ENCODE peak calls at places on chromosomes 11 and 22, in eight cellular contexts. G is glutamatergic neuron; I is colonic mucosa; V is epithelial cell of esophagus; A is CD4-positive, alpha-beta T cell; W is SK-N-SH; U is choroid plexus epithelial cell; C is heart left ventricle. H is an unnamed sample.

GRCh38 chr11:67577951-67578350 is 5.7 kb upstream of the GSTP1 start:
- DNase-seq in C (no peak), U (no peak), W (no peak), G (no peak), A (no peak), V (no peak), I (no peak), H (no peak)

GRCh38 chr11:121564948-121565684 is 112.3 kb upstream of the SORL1-AS1 start:
- DNase-seq in U (no peak), A (no peak), G (no peak), I (no peak), C (no peak), W (no peak), V (no peak), H (no peak)

GRCh38 chr11:16603890-16604783 is 134.3 kb upstream of the C11orf58 start:
- DNase-seq in W (peak; percentile 65), C (peak; percentile 74), U (no peak), A (no peak), V (peak; percentile 33), G (peak; percentile 37), I (peak; percentile 27), H (peak; percentile 30)

GRCh38 chr11:64745219-64745522 is 1.2 kb upstream of the RASGRP2 start:
- DNase-seq in V (no peak), W (peak; percentile 81), A (peak; percentile 93), U (no peak), I (peak; percentile 59), G (no peak), C (peak; percentile 90), H (no peak)

GRCh38 chr11:74019860-74020259 is 11.0 kb upstream of the UCP3 start:
- DNase-seq in U (no peak), I (no peak), V (peak; percentile 75), G (no peak), W (no peak), A (no peak), C (no peak), H (no peak)

GRCh38 chr11:28227460-28227859 is 119.3 kb downstream of the METTL15 start:
- DNase-seq in A (no peak), G (no peak), U (no peak), I (no peak), C (no peak), V (no peak), W (no peak), H (no peak)

GRCh38 chr11:82863209-82863608 is 37.0 kb downstream of the PRCP start:
- DNase-seq in C (no peak), W (no peak), U (no peak), G (no peak), A (no peak), I (no peak), V (no peak), H (no peak)

GRCh38 chr22:27986459-27986858 is 67.4 kb upstream of the PITPNB start:
- DNase-seq in C (no peak), G (no peak), A (no peak), I (no peak), U (peak; percentile 38), V (no peak), W (no peak), H (no peak)

GRCh38 chr22:18955696-18956095 is 19.6 kb upstream of the PRODH start:
- DNase-seq in C (no peak), I (no peak), V (no peak), U (no peak), W (no peak), G (no peak), A (no peak), H (no peak)

GRCh38 chr11:71272161-71272560 is 19.8 kb upstream of the SHANK2 start:
- DNase-seq in C (no peak), G (no peak), A (no peak), W (no peak), V (no peak), I (peak; percentile 10), U (no peak), H (no peak)

GRCh38 chr11:120893431-120894206 is 130.3 kb upstream of the TBCEL start:
- DNase-seq in I (no peak), G (no peak), C (no peak), V (peak; percentile 23), U (no peak), W (no peak), A (no peak), H (no peak)

GRCh38 chr11:44563716-44564115 is 1.7 kb upstream of the CD82 start:
- DNase-seq in C (no peak), I (no peak), A (no peak), U (peak; percentile 61), G (no peak), W (no peak), V (no peak), H (no peak)

GRCh38 chr22:31544481-31545480 is 48.4 kb downstream of the SFI1 start:
- DNase-seq in U (no peak), G (no peak), A (no peak), C (no peak), V (peak; percentile 66), W (no peak), I (no peak), H (no peak)

GRCh38 chr11:65476632-65477270 is 22.1 kb upstream of the MALAT1 start:
- DNase-seq in I (peak; percentile 83), V (no peak), C (no peak), A (no peak), W (no peak), G (no peak), U (no peak), H (no peak)

GRCh38 chr22:38083931-38084631 is at the start of gene SLC16A8:
- DNase-seq in W (no peak), C (no peak), G (no peak), A (no peak), U (no peak), I (no peak), V (no peak), H (no peak)

DNA sequence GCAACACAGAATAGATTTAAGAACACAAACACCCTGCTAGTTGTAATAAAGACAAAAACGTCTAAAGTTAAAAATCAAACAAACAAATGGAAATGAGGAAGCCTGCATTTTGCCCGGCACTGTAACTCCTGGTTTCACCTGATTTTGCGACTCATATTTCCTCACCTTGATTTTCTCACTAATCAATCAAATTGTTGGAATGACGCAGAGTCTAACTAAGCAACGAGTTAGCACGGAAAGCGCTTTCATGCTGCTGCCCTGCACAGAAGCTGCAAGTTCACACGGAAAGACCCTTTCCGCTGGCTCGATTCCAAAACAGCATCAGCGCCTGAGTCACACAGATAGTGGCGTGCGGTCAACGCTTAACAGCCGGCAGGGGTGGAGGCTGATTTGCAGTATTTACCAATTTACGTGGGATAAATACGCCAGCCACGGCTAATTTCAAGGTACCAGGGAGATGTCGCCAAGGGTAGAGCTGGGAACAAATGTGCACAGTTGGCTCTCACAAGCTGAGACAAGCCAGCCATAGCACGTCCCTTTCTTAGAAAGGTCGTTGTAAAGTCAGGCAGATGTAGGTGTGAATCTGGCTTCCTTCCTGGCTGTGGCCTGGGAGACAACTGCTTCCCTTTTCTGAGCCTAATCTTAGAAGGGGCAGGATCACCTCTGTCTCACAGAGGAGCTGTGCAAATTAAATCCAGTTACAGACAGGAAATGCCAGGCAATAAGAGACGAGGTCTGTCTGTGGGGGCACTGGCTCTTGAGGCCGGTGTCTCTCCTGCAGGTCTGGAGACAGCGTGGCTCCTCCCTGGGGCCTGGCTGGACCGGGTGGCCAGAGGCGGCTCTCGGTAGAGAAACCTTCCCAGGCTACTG is 76.9 kb upstream of the TTLL12 start:
- DNase-seq in V (peak; percentile 76), G (no peak), A (peak; percentile 79), C (peak; percentile 56), W (peak; percentile 66), U (peak; percentile 89), I (peak; percentile 64), H (no peak)
- TF ChIP-seq CTCF in V (no peak), G (no peak), A (no peak), C (no peak), W (no peak), U (peak; percentile 9), I (no peak), H (no peak)

DNA sequence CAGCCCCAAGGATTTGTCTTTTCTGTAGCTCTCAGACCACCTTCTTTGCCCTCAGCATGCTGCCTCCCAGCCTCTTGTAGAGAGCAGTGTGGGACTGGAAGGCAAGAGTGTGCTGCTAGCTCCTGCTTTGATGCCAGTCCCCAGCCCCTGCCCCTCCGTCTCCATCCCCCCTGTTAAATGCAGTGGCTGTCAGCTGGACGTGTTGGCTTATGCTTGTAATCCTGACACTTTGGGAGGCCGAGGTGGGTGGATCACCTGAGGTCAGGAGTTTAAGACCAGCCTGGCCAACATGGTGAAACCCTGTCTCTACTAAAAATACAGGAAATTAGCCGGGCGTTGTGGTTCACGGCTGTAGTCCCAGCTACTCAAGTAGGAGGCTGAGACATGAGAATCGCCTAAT is 15.5 kb downstream of the SNRPD3 start:
- DNase-seq in I (no peak), A (no peak), U (no peak), W (no peak), C (no peak), G (no peak), V (no peak), H (no peak)
- TF ChIP-seq CTCF in I (no peak), A (no peak), U (no peak), W (no peak), C (no peak), G (no peak), V (no peak), H (no peak)

DNA sequence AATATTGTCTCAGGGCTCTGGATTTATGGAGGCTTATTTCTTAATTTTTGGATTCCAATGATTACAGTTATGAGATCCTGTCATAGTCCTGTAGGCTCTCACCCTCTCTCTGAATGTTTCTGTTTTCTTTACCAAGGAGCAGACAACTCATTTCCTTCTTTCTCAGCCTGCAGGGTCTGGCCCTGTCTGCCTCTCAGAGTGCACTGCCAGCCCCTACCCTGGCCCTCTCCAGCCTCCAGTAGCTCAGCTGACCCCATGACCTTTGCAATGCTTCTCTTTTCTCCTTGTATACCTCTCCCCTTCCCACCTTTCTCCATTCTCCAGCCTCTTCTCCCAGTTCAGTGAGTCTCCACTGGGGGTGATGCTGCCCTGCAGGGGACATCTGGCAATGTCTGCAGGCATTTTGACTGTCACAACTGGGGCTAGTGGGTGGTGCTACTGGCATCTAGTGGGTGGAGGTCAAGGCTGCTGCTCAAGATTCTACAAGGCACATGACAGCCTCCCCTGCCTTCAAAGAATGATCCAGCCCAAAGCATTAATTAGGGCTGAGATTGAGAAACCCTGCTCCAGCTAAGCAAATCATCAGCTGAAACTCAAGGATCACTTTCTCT is 78.8 kb downstream of the APIP start:
- DNase-seq in C (no peak), W (no peak), V (no peak), A (no peak), I (no peak), U (no peak), G (no peak), H (no peak)
- TF ChIP-seq CTCF in C (no peak), W (no peak), V (no peak), A (no peak), I (no peak), U (no peak), G (no peak), H (no peak)

DNA sequence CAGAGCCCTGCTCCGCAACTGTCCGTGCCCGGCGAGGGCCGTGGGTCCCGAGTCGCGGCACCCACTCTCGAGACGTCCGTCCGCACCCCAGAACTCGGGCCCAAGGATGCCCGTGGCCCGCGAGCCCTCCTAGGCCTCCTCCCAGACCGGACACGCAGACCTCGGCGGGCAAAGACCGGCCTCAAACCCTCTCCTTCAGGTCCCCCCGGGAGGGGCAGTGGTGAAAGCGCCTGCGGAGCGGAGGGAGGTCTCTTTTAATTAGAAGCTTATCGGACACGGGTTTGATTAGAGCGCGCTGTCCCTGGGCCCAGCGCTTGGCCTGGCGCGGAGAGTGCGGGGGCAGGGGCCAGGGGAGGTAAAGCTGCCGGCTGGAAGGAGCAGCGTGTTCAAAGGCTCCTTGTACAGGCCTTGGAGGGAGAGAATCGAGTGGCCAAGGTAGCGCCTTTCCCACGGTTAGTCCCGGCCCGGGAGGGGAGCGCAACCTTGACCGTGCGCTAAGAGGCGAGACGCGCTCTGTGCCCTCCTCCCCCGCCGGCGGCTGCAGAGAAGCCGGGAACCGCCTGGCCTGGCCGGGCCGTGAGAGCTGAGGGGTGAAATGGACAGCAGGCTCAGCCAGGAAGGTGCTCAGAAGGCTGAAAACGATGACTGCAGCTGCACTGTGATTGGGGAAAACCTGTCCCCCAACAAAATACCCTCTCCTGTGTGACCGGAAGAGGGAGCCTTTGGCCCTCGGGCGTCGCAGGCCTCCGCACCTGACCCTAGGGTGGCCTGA is 4.6 kb downstream of the WT1 start:
- DNase-seq in V (no peak), U (no peak), C (no peak), A (no peak), I (no peak), G (peak; percentile 53), W (peak; percentile 54), H (peak; percentile 5)
- TF ChIP-seq CTCF in V (no peak), U (peak; percentile 28), C (no peak), A (no peak), I (peak; percentile 24), G (peak; percentile 34), W (peak; percentile 28), H (peak; percentile 40)